ENCODE peak calls at places on chromosome 7, in six cellular contexts. G is fibroblast of villous mesenchyme; Z is HCEC 1CT; F is SHP77; M is activated CD4-positive, alpha-beta T cell treated with anti-CD3 and anti-CD28 coated beads, Interleukin-2, amount 50 U/mL, for 48 hours; A is H9. L is an unnamed sample.

GRCh38 chr7:151330656-151331055 is 11.0 kb upstream of the NUB1 start:
- DNase-seq in G (no peak), Z (no peak), F (no peak), M (no peak), A (no peak), L (no peak)

GRCh38 chr7:36747969-36748574 is 23.8 kb upstream of the AOAH start:
- DNase-seq in G (no peak), Z (no peak), F (no peak), M (no peak), A (no peak), L (no peak)

GRCh38 chr7:44936322-44936721 is 42.5 kb downstream of the MYO1G start:
- DNase-seq in G (no peak), Z (no peak), F (no peak), M (no peak), A (no peak), L (no peak)

GRCh38 chr7:92761391-92762098 is 74.8 kb downstream of the CDK6 start:
- DNase-seq in G (no peak), Z (no peak), F (no peak), M (no peak), A (no peak), L (no peak)

GRCh38 chr7:41472427-41473125 is 230.3 kb downstream of the INHBA start:
- DNase-seq in G (no peak), Z (peak), F (no peak), M (no peak), A (no peak), L (no peak)

GRCh38 chr7:106110885-106111670 is 1.0 kb downstream of the SYPL1 start:
- DNase-seq in G (no peak), Z (peak), F (peak), M (no peak), A (no peak), L (no peak)

GRCh38 chr7:5143935-5144903 is 45.8 kb upstream of the WIPI2 start:
- DNase-seq in G (peak), Z (no peak), F (no peak), M (peak), A (no peak), L (no peak)

GRCh38 chr7:83150310-83150709 is 12.4 kb downstream of the PCLO start:
- DNase-seq in G (no peak), Z (peak), F (no peak), M (no peak), A (no peak), L (no peak)

GRCh38 chr7:131242123-131242650 is 85.5 kb upstream of the MKLN1 start:
- DNase-seq in G (no peak), Z (no peak), F (no peak), M (no peak), A (no peak), L (no peak)

GRCh38 chr7:101608772-101609713 is 20.1 kb downstream of the MYL10 start:
- DNase-seq in G (no peak), Z (no peak), F (no peak), M (no peak), A (peak), L (no peak)

GRCh38 chr7:108222236-108222892 is 92.2 kb upstream of the LAMB4 start:
- DNase-seq in G (peak), Z (peak), F (no peak), M (no peak), A (peak), L (no peak)

GRCh38 chr7:931871-932650 is 22.4 kb downstream of the ADAP1 start:
- DNase-seq in G (no peak), Z (no peak), F (no peak), M (no peak), A (no peak), L (no peak)

GRCh38 chr7:157575777-157576176 is 239.0 kb downstream of the DNAJB6 start:
- DNase-seq in G (no peak), Z (no peak), F (no peak), M (no peak), A (no peak), L (no peak)

GRCh38 chr7:135100856-135101255 is 47.0 kb upstream of the TMEM140 start:
- DNase-seq in G (peak), Z (peak), F (no peak), M (no peak), A (no peak), L (no peak)

GRCh38 chr7:152054377-152055230 is 29.1 kb downstream of the GALNT11 start:
- DNase-seq in G (peak), Z (peak), F (no peak), M (no peak), A (no peak), L (no peak)

GRCh38 chr7:44534501-44534900 is 6.6 kb downstream of the NPC1L1 start:
- DNase-seq in G (peak), Z (peak), F (peak), M (peak), A (peak), L (peak)

GRCh38 chr7:110522061-110522750 is 568.7 kb upstream of the LRRN3 start:
- DNase-seq in G (no peak), Z (no peak), F (no peak), M (no peak), A (no peak), L (no peak)

GRCh38 chr7:52501696-52502095 is 533.7 kb upstream of the POM121L12 start:
- DNase-seq in G (no peak), Z (no peak), F (no peak), M (no peak), A (no peak), L (no peak)

GRCh38 chr7:27822245-27822644 is 82.3 kb downstream of the TAX1BP1 start:
- DNase-seq in G (no peak), Z (no peak), F (no peak), M (no peak), A (no peak), L (no peak)

GRCh38 chr7:33710608-33711007 is 194.7 kb upstream of the BMPER start:
- DNase-seq in G (no peak), Z (peak), F (no peak), M (no peak), A (no peak), L (no peak)

GRCh38 chr7:126079151-126079550 is 1149.5 kb upstream of the POT1 start:
- DNase-seq in G (no peak), Z (no peak), F (no peak), M (no peak), A (no peak), L (no peak)

GRCh38 chr7:157268540-157268939 is 68.3 kb upstream of the DNAJB6 start:
- DNase-seq in G (no peak), Z (no peak), F (no peak), M (no peak), A (no peak), L (no peak)

GRCh38 chr7:102306916-102307677 is 20.4 kb downstream of the SH2B2 start:
- DNase-seq in G (peak), Z (no peak), F (no peak), M (peak), A (peak), L (peak)

GRCh38 chr7:97215556-97215955 is 98.1 kb downstream of the SDHAF3 start:
- DNase-seq in G (no peak), Z (no peak), F (no peak), M (no peak), A (peak), L (peak)

GRCh38 chr7:128236924-128237586 is 4.0 kb upstream of the LEP start:
- DNase-seq in G (peak), Z (peak), F (peak), M (no peak), A (no peak), L (no peak)

GRCh38 chr7:2016021-2016631 is 216.6 kb downstream of the MAD1L1 start:
- DNase-seq in G (no peak), Z (no peak), F (no peak), M (no peak), A (peak), L (peak)